ENCODE peak calls at places on chromosomes 4 and X, in nine cellular contexts. One of them, this sample, is unnamed.

GRCh38 chr4:17094811-17095210 is 196.4 kb upstream of the LDB2 start:
- DNase-seq in kidney epithelial cell: no peak
- DNase-seq in hepatocyte: no peak
- DNase-seq in GM12865: no peak
- DNase-seq in MM.1S: no peak
- DNase-seq in HFF-Myc: no peak
- DNase-seq in testis: no peak
- DNase-seq in BE2C: no peak
- DNase-seq in foreskin fibroblast: no peak
- DNase-seq in this sample: no peak

GRCh38 chrX:12128017-12128416 is 10.3 kb upstream of the FRMPD4 start:
- DNase-seq in kidney epithelial cell: no peak
- DNase-seq in hepatocyte: no peak
- DNase-seq in GM12865: no peak
- DNase-seq in MM.1S: no peak
- DNase-seq in HFF-Myc: no peak
- DNase-seq in testis: no peak
- DNase-seq in BE2C: no peak
- DNase-seq in foreskin fibroblast: no peak
- DNase-seq in this sample: no peak

GRCh38 chr4:78612398-78613005 is 60.9 kb downstream of the ANXA3 start:
- DNase-seq in kidney epithelial cell: no peak
- DNase-seq in hepatocyte: peak
- DNase-seq in GM12865: peak
- DNase-seq in MM.1S: peak
- DNase-seq in HFF-Myc: peak
- DNase-seq in testis: peak
- DNase-seq in BE2C: peak
- DNase-seq in foreskin fibroblast: peak
- DNase-seq in this sample: no peak

GRCh38 chr4:53671757-53672156 is 80.5 kb upstream of the LNX1 start:
- DNase-seq in kidney epithelial cell: no peak
- DNase-seq in hepatocyte: no peak
- DNase-seq in GM12865: no peak
- DNase-seq in MM.1S: no peak
- DNase-seq in HFF-Myc: no peak
- DNase-seq in testis: no peak
- DNase-seq in BE2C: no peak
- DNase-seq in foreskin fibroblast: no peak
- DNase-seq in this sample: no peak

GRCh38 chrX:78105944-78106650 is 2.0 kb downstream of the PGK1 start:
- DNase-seq in kidney epithelial cell: no peak
- DNase-seq in hepatocyte: no peak
- DNase-seq in GM12865: peak
- DNase-seq in MM.1S: peak
- DNase-seq in HFF-Myc: no peak
- DNase-seq in testis: no peak
- DNase-seq in BE2C: no peak
- DNase-seq in foreskin fibroblast: no peak
- DNase-seq in this sample: no peak

GRCh38 chrX:13220916-13221315 is 98.9 kb downstream of the ATXN3L start:
- DNase-seq in kidney epithelial cell: peak
- DNase-seq in hepatocyte: peak
- DNase-seq in GM12865: peak
- DNase-seq in MM.1S: no peak
- DNase-seq in HFF-Myc: peak
- DNase-seq in testis: no peak
- DNase-seq in BE2C: no peak
- DNase-seq in foreskin fibroblast: no peak
- DNase-seq in this sample: no peak

GRCh38 chr4:3871881-3872833 is 106.0 kb downstream of the ADRA2C start:
- DNase-seq in kidney epithelial cell: no peak
- DNase-seq in hepatocyte: no peak
- DNase-seq in GM12865: no peak
- DNase-seq in MM.1S: no peak
- DNase-seq in HFF-Myc: no peak
- DNase-seq in testis: no peak
- DNase-seq in BE2C: no peak
- DNase-seq in foreskin fibroblast: no peak
- DNase-seq in this sample: no peak

GRCh38 chr4:140019619-140020367 is 134.2 kb downstream of the MAML3 start:
- DNase-seq in kidney epithelial cell: no peak
- DNase-seq in hepatocyte: peak
- DNase-seq in GM12865: no peak
- DNase-seq in MM.1S: no peak
- DNase-seq in HFF-Myc: no peak
- DNase-seq in testis: no peak
- DNase-seq in BE2C: no peak
- DNase-seq in foreskin fibroblast: no peak
- DNase-seq in this sample: no peak

GRCh38 chr4:165592386-165592785 is 213.6 kb downstream of the CPE start:
- DNase-seq in kidney epithelial cell: no peak
- DNase-seq in hepatocyte: no peak
- DNase-seq in GM12865: no peak
- DNase-seq in MM.1S: no peak
- DNase-seq in HFF-Myc: no peak
- DNase-seq in testis: no peak
- DNase-seq in BE2C: no peak
- DNase-seq in foreskin fibroblast: no peak
- DNase-seq in this sample: no peak

GRCh38 chr4:181949704-181950312 is 293.4 kb upstream of the TENM3 start:
- DNase-seq in kidney epithelial cell: no peak
- DNase-seq in hepatocyte: no peak
- DNase-seq in GM12865: no peak
- DNase-seq in MM.1S: no peak
- DNase-seq in HFF-Myc: no peak
- DNase-seq in testis: no peak
- DNase-seq in BE2C: no peak
- DNase-seq in foreskin fibroblast: no peak
- DNase-seq in this sample: no peak

GRCh38 chrX:153877571-153878261 is 8.3 kb downstream of the L1CAM start:
- DNase-seq in kidney epithelial cell: no peak
- DNase-seq in hepatocyte: no peak
- DNase-seq in GM12865: no peak
- DNase-seq in MM.1S: no peak
- DNase-seq in HFF-Myc: no peak
- DNase-seq in testis: no peak
- DNase-seq in BE2C: no peak
- DNase-seq in foreskin fibroblast: no peak
- DNase-seq in this sample: no peak

GRCh38 chr4:79413486-79413885 is 5.5 kb upstream of the GK2 start:
- DNase-seq in kidney epithelial cell: no peak
- DNase-seq in hepatocyte: no peak
- DNase-seq in GM12865: no peak
- DNase-seq in MM.1S: no peak
- DNase-seq in HFF-Myc: no peak
- DNase-seq in testis: no peak
- DNase-seq in BE2C: no peak
- DNase-seq in foreskin fibroblast: no peak
- DNase-seq in this sample: no peak

GRCh38 chr4:142281999-142282398 is 564.1 kb downstream of the INPP4B start:
- DNase-seq in kidney epithelial cell: no peak
- DNase-seq in hepatocyte: no peak
- DNase-seq in GM12865: no peak
- DNase-seq in MM.1S: no peak
- DNase-seq in HFF-Myc: no peak
- DNase-seq in testis: no peak
- DNase-seq in BE2C: no peak
- DNase-seq in foreskin fibroblast: no peak
- DNase-seq in this sample: no peak

GRCh38 chr4:184280104-184280503 is 62.4 kb upstream of the ENPP6 start:
- DNase-seq in kidney epithelial cell: no peak
- DNase-seq in hepatocyte: no peak
- DNase-seq in GM12865: peak
- DNase-seq in MM.1S: peak
- DNase-seq in HFF-Myc: no peak
- DNase-seq in testis: no peak
- DNase-seq in BE2C: no peak
- DNase-seq in foreskin fibroblast: no peak
- DNase-seq in this sample: no peak

GRCh38 chr4:16794816-16795445 is 103.5 kb downstream of the LDB2 start:
- DNase-seq in kidney epithelial cell: no peak
- DNase-seq in hepatocyte: peak
- DNase-seq in GM12865: peak
- DNase-seq in MM.1S: peak
- DNase-seq in HFF-Myc: peak
- DNase-seq in testis: peak
- DNase-seq in BE2C: peak
- DNase-seq in foreskin fibroblast: peak
- DNase-seq in this sample: no peak

GRCh38 chrX:30888526-30889146 is 418 bp downstream of the TAB3 start:
- DNase-seq in kidney epithelial cell: no peak
- DNase-seq in hepatocyte: peak
- DNase-seq in GM12865: no peak
- DNase-seq in MM.1S: no peak
- DNase-seq in HFF-Myc: no peak
- DNase-seq in testis: no peak
- DNase-seq in BE2C: peak
- DNase-seq in foreskin fibroblast: peak
- DNase-seq in this sample: no peak

GRCh38 chr4:24551492-24552330 is 32.6 kb downstream of the DHX15 start:
- DNase-seq in kidney epithelial cell: no peak
- DNase-seq in hepatocyte: peak
- DNase-seq in GM12865: no peak
- DNase-seq in MM.1S: no peak
- DNase-seq in HFF-Myc: no peak
- DNase-seq in testis: no peak
- DNase-seq in BE2C: no peak
- DNase-seq in foreskin fibroblast: no peak
- DNase-seq in this sample: no peak

GRCh38 chr4:142493255-142493976 is 352.7 kb downstream of the INPP4B start:
- DNase-seq in kidney epithelial cell: no peak
- DNase-seq in hepatocyte: no peak
- DNase-seq in GM12865: no peak
- DNase-seq in MM.1S: no peak
- DNase-seq in HFF-Myc: no peak
- DNase-seq in testis: no peak
- DNase-seq in BE2C: no peak
- DNase-seq in foreskin fibroblast: peak
- DNase-seq in this sample: no peak

GRCh38 chr4:175560628-175561027 is 251.4 kb downstream of the GPM6A start:
- DNase-seq in kidney epithelial cell: peak
- DNase-seq in hepatocyte: peak
- DNase-seq in GM12865: peak
- DNase-seq in MM.1S: peak
- DNase-seq in HFF-Myc: no peak
- DNase-seq in testis: no peak
- DNase-seq in BE2C: no peak
- DNase-seq in foreskin fibroblast: no peak
- DNase-seq in this sample: no peak
- TF ChIP-seq CTCF in kidney epithelial cell: peak
- TF ChIP-seq CTCF in hepatocyte: peak
- TF ChIP-seq CTCF in GM12865: peak
- TF ChIP-seq CTCF in MM.1S: peak
- TF ChIP-seq CTCF in HFF-Myc: no peak
- TF ChIP-seq CTCF in testis: no peak
- TF ChIP-seq CTCF in BE2C: peak
- TF ChIP-seq CTCF in foreskin fibroblast: no peak
- TF ChIP-seq CTCF in this sample: no peak

DNA sequence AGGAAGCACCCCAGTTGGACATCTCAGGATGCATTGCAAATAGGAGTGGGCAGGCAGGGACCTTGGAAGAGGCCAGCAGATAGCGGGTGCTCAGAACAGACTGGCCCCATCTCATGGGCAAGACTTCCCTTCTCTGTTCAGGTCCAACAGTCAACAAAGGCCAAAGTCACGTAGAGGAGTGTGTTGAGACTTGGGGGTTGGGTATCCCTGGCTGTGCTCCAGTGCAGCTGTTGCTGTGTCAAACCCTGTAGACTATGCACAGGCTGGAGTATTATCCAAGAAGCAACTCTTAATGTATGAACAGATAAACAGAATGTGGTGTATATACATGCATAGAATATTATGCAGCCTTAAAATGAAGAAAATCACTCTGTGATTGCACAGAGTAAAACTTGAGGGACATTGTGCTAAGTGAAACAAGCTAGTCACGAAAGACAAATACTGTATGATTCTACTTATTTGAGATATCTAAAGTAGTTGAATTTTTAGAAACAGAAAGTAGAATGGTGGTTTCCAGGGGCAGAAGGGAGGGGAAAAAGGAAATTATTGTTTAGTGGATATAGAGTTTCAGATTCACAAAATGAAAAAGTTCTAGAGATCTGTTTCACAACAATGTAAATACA is 192.1 kb upstream of the LCORL start:
- DNase-seq in kidney epithelial cell: no peak
- DNase-seq in hepatocyte: no peak
- DNase-seq in GM12865: peak
- DNase-seq in MM.1S: peak
- DNase-seq in HFF-Myc: no peak
- DNase-seq in testis: no peak
- DNase-seq in BE2C: no peak
- DNase-seq in foreskin fibroblast: no peak
- DNase-seq in this sample: no peak
- TF ChIP-seq CTCF in kidney epithelial cell: no peak
- TF ChIP-seq CTCF in hepatocyte: no peak
- TF ChIP-seq CTCF in GM12865: no peak
- TF ChIP-seq CTCF in MM.1S: no peak
- TF ChIP-seq CTCF in HFF-Myc: no peak
- TF ChIP-seq CTCF in testis: no peak
- TF ChIP-seq CTCF in BE2C: no peak
- TF ChIP-seq CTCF in foreskin fibroblast: no peak
- TF ChIP-seq CTCF in this sample: no peak

DNA sequence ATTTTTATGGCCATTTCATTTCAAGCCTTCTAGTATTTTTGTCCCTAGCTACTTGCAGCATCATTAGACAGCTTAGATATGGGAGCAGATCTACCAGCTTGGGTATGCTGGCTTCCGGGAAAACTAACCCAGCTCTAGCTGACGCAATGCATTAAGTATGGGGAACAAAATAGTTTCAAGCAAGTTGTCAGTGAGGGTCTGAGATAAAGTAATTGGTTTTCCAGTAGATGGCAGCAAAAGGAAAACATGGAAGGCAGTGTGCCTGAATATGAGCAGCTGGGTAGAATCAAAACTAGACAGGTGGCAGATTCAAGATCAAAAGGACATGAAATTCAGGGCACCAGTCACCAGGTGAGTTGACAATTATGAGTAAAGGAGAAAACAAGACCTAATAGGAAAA is 340.9 kb upstream of the CTSO start:
- DNase-seq in kidney epithelial cell: peak
- DNase-seq in hepatocyte: peak
- DNase-seq in GM12865: peak
- DNase-seq in MM.1S: peak
- DNase-seq in HFF-Myc: peak
- DNase-seq in testis: no peak
- DNase-seq in BE2C: no peak
- DNase-seq in foreskin fibroblast: peak
- DNase-seq in this sample: no peak
- TF ChIP-seq CTCF in kidney epithelial cell: peak
- TF ChIP-seq CTCF in hepatocyte: peak
- TF ChIP-seq CTCF in GM12865: no peak
- TF ChIP-seq CTCF in MM.1S: peak
- TF ChIP-seq CTCF in HFF-Myc: peak
- TF ChIP-seq CTCF in testis: no peak
- TF ChIP-seq CTCF in BE2C: peak
- TF ChIP-seq CTCF in foreskin fibroblast: peak
- TF ChIP-seq CTCF in this sample: no peak

DNA sequence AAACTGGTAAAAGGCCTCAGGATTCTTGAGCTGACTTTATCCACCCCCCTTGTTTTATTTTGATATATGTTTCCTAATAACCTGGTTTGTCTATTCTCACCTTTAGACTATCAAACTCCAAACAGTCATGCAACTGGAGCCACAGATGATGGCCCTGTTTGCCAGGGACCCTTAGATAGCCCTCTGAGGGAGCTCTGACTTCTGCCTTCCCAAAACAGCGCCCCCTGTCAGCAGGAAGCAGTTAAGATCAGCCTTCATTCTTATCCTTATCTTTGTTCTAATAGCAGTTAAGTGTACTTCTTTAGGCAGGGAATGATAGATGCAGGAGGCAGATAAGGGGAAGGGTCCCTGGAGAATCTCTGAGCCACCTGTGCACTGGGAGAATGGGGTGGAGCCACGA is 27.5 kb upstream of the CXCL13 start:
- DNase-seq in kidney epithelial cell: no peak
- DNase-seq in hepatocyte: no peak
- DNase-seq in GM12865: no peak
- DNase-seq in MM.1S: no peak
- DNase-seq in HFF-Myc: no peak
- DNase-seq in testis: no peak
- DNase-seq in BE2C: no peak
- DNase-seq in foreskin fibroblast: no peak
- DNase-seq in this sample: no peak
- TF ChIP-seq CTCF in kidney epithelial cell: no peak
- TF ChIP-seq CTCF in hepatocyte: no peak
- TF ChIP-seq CTCF in GM12865: peak
- TF ChIP-seq CTCF in MM.1S: peak
- TF ChIP-seq CTCF in HFF-Myc: peak
- TF ChIP-seq CTCF in testis: peak
- TF ChIP-seq CTCF in BE2C: peak
- TF ChIP-seq CTCF in foreskin fibroblast: no peak
- TF ChIP-seq CTCF in this sample: peak